ENCODE peak calls at places on chromosomes 1 and 21, in five cellular contexts. One of them, this sample, is unnamed.

GRCh38 chr1:162292422-162292849 is 84.2 kb downstream of the SPATA46 start:
- DNase-seq in astrocyte of the spinal cord: peak
- DNase-seq in pancreas: no peak
- DNase-seq in Caco-2: no peak
- DNase-seq in epithelial cell of esophagus: peak
- DNase-seq in this sample: no peak

GRCh38 chr1:226606311-226607267 is 58.0 kb downstream of the STUM start:
- DNase-seq in epithelial cell of esophagus: no peak
- DNase-seq in pancreas: no peak
- DNase-seq in astrocyte of the spinal cord: no peak
- DNase-seq in Caco-2: no peak
- DNase-seq in this sample: no peak

GRCh38 chr1:81894867-81895266 is 94.1 kb downstream of the ADGRL2 start:
- DNase-seq in epithelial cell of esophagus: peak
- DNase-seq in astrocyte of the spinal cord: no peak
- DNase-seq in pancreas: no peak
- DNase-seq in Caco-2: no peak
- DNase-seq in this sample: no peak

GRCh38 chr1:204094262-204095247 is 21.6 kb downstream of the SOX13 start:
- DNase-seq in pancreas: no peak
- DNase-seq in epithelial cell of esophagus: no peak
- DNase-seq in astrocyte of the spinal cord: no peak
- DNase-seq in Caco-2: no peak
- DNase-seq in this sample: peak

GRCh38 chr1:117886101-117886795 is 43.2 kb downstream of the GDAP2 start:
- DNase-seq in Caco-2: no peak
- DNase-seq in astrocyte of the spinal cord: peak
- DNase-seq in epithelial cell of esophagus: peak
- DNase-seq in pancreas: no peak
- DNase-seq in this sample: no peak

GRCh38 chr1:61436016-61436415 is 288.9 kb downstream of the TM2D1 start:
- DNase-seq in pancreas: no peak
- DNase-seq in astrocyte of the spinal cord: no peak
- DNase-seq in Caco-2: no peak
- DNase-seq in epithelial cell of esophagus: no peak
- DNase-seq in this sample: no peak

GRCh38 chr1:51299185-51299584 is 31.2 kb downstream of the TTC39A start:
- DNase-seq in astrocyte of the spinal cord: no peak
- DNase-seq in pancreas: no peak
- DNase-seq in Caco-2: no peak
- DNase-seq in epithelial cell of esophagus: no peak
- DNase-seq in this sample: no peak

GRCh38 chr1:3170566-3171453 is 101.8 kb downstream of the PRDM16 start:
- DNase-seq in astrocyte of the spinal cord: peak
- DNase-seq in epithelial cell of esophagus: no peak
- DNase-seq in Caco-2: no peak
- DNase-seq in pancreas: peak
- DNase-seq in this sample: peak

GRCh38 chr1:32920833-32921232 is 19.6 kb upstream of the TMEM54 start:
- DNase-seq in astrocyte of the spinal cord: no peak
- DNase-seq in epithelial cell of esophagus: no peak
- DNase-seq in pancreas: no peak
- DNase-seq in Caco-2: no peak
- DNase-seq in this sample: no peak

GRCh38 chr1:79197421-79197820 is 190.9 kb upstream of the ADGRL4 start:
- DNase-seq in Caco-2: peak
- DNase-seq in pancreas: no peak
- DNase-seq in epithelial cell of esophagus: peak
- DNase-seq in astrocyte of the spinal cord: peak
- DNase-seq in this sample: no peak

GRCh38 chr21:37558676-37559204 is 192.2 kb downstream of the DYRK1A start:
- DNase-seq in astrocyte of the spinal cord: no peak
- DNase-seq in pancreas: no peak
- DNase-seq in epithelial cell of esophagus: no peak
- DNase-seq in Caco-2: no peak
- DNase-seq in this sample: no peak

GRCh38 chr1:69976896-69977295 is 228.5 kb downstream of the LRRC40 start:
- DNase-seq in pancreas: no peak
- DNase-seq in epithelial cell of esophagus: peak
- DNase-seq in Caco-2: no peak
- DNase-seq in astrocyte of the spinal cord: peak
- DNase-seq in this sample: no peak

GRCh38 chr1:242651817-242652216 is 127.3 kb upstream of the PLD5 start:
- DNase-seq in epithelial cell of esophagus: no peak
- DNase-seq in Caco-2: peak
- DNase-seq in pancreas: no peak
- DNase-seq in astrocyte of the spinal cord: no peak
- DNase-seq in this sample: peak

GRCh38 chr1:171655215-171656116 is 3.0 kb upstream of the MYOC start:
- DNase-seq in astrocyte of the spinal cord: peak
- DNase-seq in Caco-2: peak
- DNase-seq in epithelial cell of esophagus: peak
- DNase-seq in pancreas: peak
- DNase-seq in this sample: peak

GRCh38 chr1:182087951-182088350 is 26.4 kb upstream of the ZNF648 start:
- DNase-seq in astrocyte of the spinal cord: no peak
- DNase-seq in Caco-2: no peak
- DNase-seq in epithelial cell of esophagus: peak
- DNase-seq in pancreas: no peak
- DNase-seq in this sample: no peak

GRCh38 chr1:27192039-27192529 is 37.2 kb upstream of the SLC9A1 start:
- DNase-seq in epithelial cell of esophagus: peak
- DNase-seq in Caco-2: peak
- DNase-seq in astrocyte of the spinal cord: no peak
- DNase-seq in pancreas: no peak
- DNase-seq in this sample: no peak

GRCh38 chr1:161725888-161726630 is 4.7 kb downstream of the FCRLB start:
- DNase-seq in pancreas: peak
- DNase-seq in astrocyte of the spinal cord: peak
- DNase-seq in epithelial cell of esophagus: peak
- DNase-seq in Caco-2: peak
- DNase-seq in this sample: peak

GRCh38 chr21:38477241-38477640 is 21.0 kb downstream of the ERG start:
- DNase-seq in pancreas: no peak
- DNase-seq in Caco-2: no peak
- DNase-seq in epithelial cell of esophagus: no peak
- DNase-seq in astrocyte of the spinal cord: no peak
- DNase-seq in this sample: no peak

GRCh38 chr1:58928514-58928913 is 144.7 kb upstream of the JUN start:
- DNase-seq in Caco-2: peak
- DNase-seq in epithelial cell of esophagus: no peak
- DNase-seq in astrocyte of the spinal cord: no peak
- DNase-seq in pancreas: no peak
- DNase-seq in this sample: no peak

GRCh38 chr1:152182431-152182830 is 23.4 kb upstream of the RPTN start:
- DNase-seq in epithelial cell of esophagus: peak
- DNase-seq in pancreas: no peak
- DNase-seq in Caco-2: peak
- DNase-seq in astrocyte of the spinal cord: peak
- DNase-seq in this sample: no peak
- TF ChIP-seq CTCF in epithelial cell of esophagus: peak
- TF ChIP-seq CTCF in pancreas: no peak
- TF ChIP-seq CTCF in Caco-2: peak
- TF ChIP-seq CTCF in astrocyte of the spinal cord: peak
- TF ChIP-seq CTCF in this sample: no peak

GRCh38 chr1:41872074-41872473 is 46.6 kb downstream of the HIVEP3 start:
- DNase-seq in Caco-2: no peak
- DNase-seq in pancreas: no peak
- DNase-seq in astrocyte of the spinal cord: no peak
- DNase-seq in epithelial cell of esophagus: no peak
- DNase-seq in this sample: no peak

GRCh38 chr1:41870076-41870562 is 48.6 kb downstream of the HIVEP3 start:
- DNase-seq in epithelial cell of esophagus: peak
- DNase-seq in pancreas: no peak
- DNase-seq in Caco-2: no peak
- DNase-seq in astrocyte of the spinal cord: peak
- DNase-seq in this sample: no peak

GRCh38 chr1:41866285-41866684 is 52.4 kb downstream of the HIVEP3 start:
- DNase-seq in astrocyte of the spinal cord: no peak
- DNase-seq in epithelial cell of esophagus: no peak
- DNase-seq in Caco-2: no peak
- DNase-seq in pancreas: no peak
- DNase-seq in this sample: no peak

GRCh38 chr1:41864471-41865040 is 54.2 kb downstream of the HIVEP3 start:
- DNase-seq in astrocyte of the spinal cord: no peak
- DNase-seq in epithelial cell of esophagus: no peak
- DNase-seq in pancreas: no peak
- DNase-seq in Caco-2: no peak
- DNase-seq in this sample: peak

GRCh38 chr1:41868241-41868953 is 50.3 kb downstream of the HIVEP3 start:
- DNase-seq in Caco-2: no peak
- DNase-seq in epithelial cell of esophagus: peak
- DNase-seq in pancreas: no peak
- DNase-seq in astrocyte of the spinal cord: no peak
- DNase-seq in this sample: no peak
- TF ChIP-seq CTCF in Caco-2: no peak
- TF ChIP-seq CTCF in epithelial cell of esophagus: no peak
- TF ChIP-seq CTCF in pancreas: no peak
- TF ChIP-seq CTCF in astrocyte of the spinal cord: no peak
- TF ChIP-seq CTCF in this sample: no peak

GRCh38 chr1:87030740-87031400 is 116.4 kb downstream of the HS2ST1 start:
- DNase-seq in Caco-2: no peak
- DNase-seq in pancreas: no peak
- DNase-seq in epithelial cell of esophagus: no peak
- DNase-seq in astrocyte of the spinal cord: no peak
- DNase-seq in this sample: no peak

GRCh38 chr1:87028576-87028975 is 114.1 kb downstream of the HS2ST1 start:
- DNase-seq in pancreas: no peak
- DNase-seq in Caco-2: no peak
- DNase-seq in epithelial cell of esophagus: no peak
- DNase-seq in astrocyte of the spinal cord: no peak
- DNase-seq in this sample: no peak

GRCh38 chr1:87024936-87025537 is 110.6 kb downstream of the HS2ST1 start:
- DNase-seq in Caco-2: peak
- DNase-seq in pancreas: no peak
- DNase-seq in astrocyte of the spinal cord: peak
- DNase-seq in epithelial cell of esophagus: peak
- DNase-seq in this sample: no peak
- TF ChIP-seq CTCF in Caco-2: peak
- TF ChIP-seq CTCF in pancreas: no peak
- TF ChIP-seq CTCF in astrocyte of the spinal cord: peak
- TF ChIP-seq CTCF in epithelial cell of esophagus: peak
- TF ChIP-seq CTCF in this sample: peak

GRCh38 chr1:25763493-25763892 is 36.5 kb upstream of the SELENON start:
- DNase-seq in pancreas: no peak
- DNase-seq in astrocyte of the spinal cord: no peak
- DNase-seq in Caco-2: no peak
- DNase-seq in epithelial cell of esophagus: no peak
- DNase-seq in this sample: no peak
- TF ChIP-seq CTCF in pancreas: no peak
- TF ChIP-seq CTCF in astrocyte of the spinal cord: no peak
- TF ChIP-seq CTCF in Caco-2: no peak
- TF ChIP-seq CTCF in epithelial cell of esophagus: no peak
- TF ChIP-seq CTCF in this sample: no peak

DNA sequence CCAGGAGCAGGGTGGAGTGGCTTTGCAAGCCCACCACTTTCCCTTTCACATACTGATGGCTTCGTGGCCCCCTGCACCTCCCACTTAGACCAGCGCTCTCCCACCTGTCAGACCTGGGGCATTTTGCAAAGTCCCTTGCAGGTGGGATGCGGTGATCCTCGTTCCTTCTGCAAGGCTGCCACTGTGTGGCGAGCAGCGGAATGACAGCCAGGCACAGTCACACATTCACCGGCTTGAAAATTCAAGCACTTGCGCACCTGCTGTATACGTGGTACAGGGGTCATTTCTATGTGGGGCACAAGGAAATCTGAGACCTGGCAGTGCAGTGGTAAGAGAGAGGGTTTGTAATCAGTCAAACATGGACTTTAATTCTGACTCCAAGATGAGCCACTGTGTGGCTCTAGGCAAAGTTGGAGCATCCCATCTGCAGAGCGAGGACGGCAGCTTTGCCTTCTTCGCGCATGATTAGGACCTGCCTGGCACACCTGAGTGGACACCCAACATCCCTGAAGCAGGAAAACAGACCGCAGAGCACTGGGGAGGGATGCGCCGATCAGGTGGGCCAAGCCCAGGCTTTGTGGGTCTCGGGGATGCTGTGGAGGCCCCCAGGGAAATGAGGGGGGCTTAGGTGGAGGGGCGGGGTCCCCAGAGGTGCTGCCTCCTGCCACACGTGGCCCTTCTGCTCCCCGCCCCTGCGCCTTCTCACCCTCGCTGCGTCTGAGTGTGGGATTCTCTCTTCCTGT is 53.0 kb upstream of the TMEM51 start:
- DNase-seq in astrocyte of the spinal cord: peak
- DNase-seq in pancreas: no peak
- DNase-seq in epithelial cell of esophagus: peak
- DNase-seq in Caco-2: peak
- DNase-seq in this sample: peak
- TF ChIP-seq CTCF in astrocyte of the spinal cord: peak
- TF ChIP-seq CTCF in pancreas: peak
- TF ChIP-seq CTCF in epithelial cell of esophagus: peak
- TF ChIP-seq CTCF in Caco-2: peak
- TF ChIP-seq CTCF in this sample: peak

GRCh38 chr1:223556414-223557124 is 108.9 kb downstream of the CAPN8 start:
- DNase-seq in pancreas: no peak
- DNase-seq in epithelial cell of esophagus: peak
- DNase-seq in Caco-2: peak
- DNase-seq in astrocyte of the spinal cord: peak
- DNase-seq in this sample: peak
- TF ChIP-seq CTCF in pancreas: no peak
- TF ChIP-seq CTCF in epithelial cell of esophagus: peak
- TF ChIP-seq CTCF in Caco-2: peak
- TF ChIP-seq CTCF in astrocyte of the spinal cord: peak
- TF ChIP-seq CTCF in this sample: peak

This sample was measured in nephron progenitor cell.